ENCODE peak calls at places on chromosomes 11 and 22, in five cellular contexts. C is spleen, B is fibroblast of lung, P is cardiac fibroblast, T is body of pancreas. H is an unnamed sample.

GRCh38 chr11:84924290-84924689 is 702.9 kb downstream of the DLG2 start:
- DNase-seq in T (no peak), C (no peak), B (no peak), P (no peak), H (no peak)

GRCh38 chr22:27748355-27749168 is 53.0 kb downstream of the MN1 start:
- DNase-seq in B (peak; percentile 58), T (peak; percentile 30), C (peak; percentile 17), P (peak; percentile 79), H (peak; percentile 58)

GRCh38 chr11:129146196-129146595 is 45.9 kb downstream of the ARHGAP32 start:
- DNase-seq in P (peak; percentile 41), B (peak; percentile 73), T (no peak), C (no peak), H (peak; percentile 22)

GRCh38 chr22:49906071-49906798 is 12.0 kb downstream of the ALG12 start:
- DNase-seq in B (no peak), T (no peak), C (no peak), P (no peak), H (no peak)

GRCh38 chr11:57668467-57668890 is 565 bp downstream of the ZDHHC5 start:
- DNase-seq in C (no peak), P (no peak), B (no peak), T (peak; percentile 28), H (no peak)

GRCh38 chr11:36478700-36479329 is 31.3 kb downstream of the TRAF6 start:
- DNase-seq in B (peak; percentile 75), P (peak; percentile 76), C (no peak), T (peak; percentile 52), H (no peak)

GRCh38 chr11:94675239-94675638 is 92.9 kb upstream of the AMOTL1 start:
- DNase-seq in P (no peak), T (no peak), C (no peak), B (no peak), H (no peak)

GRCh38 chr11:110857885-110858555 is 145.8 kb upstream of the ARHGAP20 start:
- DNase-seq in B (peak; percentile 89), T (peak; percentile 9), C (no peak), P (peak; percentile 60), H (no peak)

GRCh38 chr22:36277482-36278291 is 24.8 kb downstream of the APOL1 start:
- DNase-seq in T (peak; percentile 67), B (peak; percentile 65), P (peak; percentile 70), C (peak; percentile 85), H (no peak)

GRCh38 chr22:22881116-22882032 is 6.2 kb upstream of the IGLL5 start:
- DNase-seq in C (no peak), T (no peak), P (no peak), B (no peak), H (no peak)

GRCh38 chr11:125343732-125344131 is 152.3 kb downstream of the FEZ1 start:
- DNase-seq in C (peak; percentile 62), B (peak; percentile 37), T (no peak), P (peak; percentile 38), H (no peak)

GRCh38 chr11:116579857-116580727 is 192.7 kb downstream of the BUD13 start:
- DNase-seq in P (no peak), T (no peak), B (no peak), C (peak; percentile 66), H (no peak)

GRCh38 chr11:20353829-20354434 is 9.6 kb upstream of the HTATIP2 start:
- DNase-seq in B (peak; percentile 51), C (no peak), P (peak; percentile 67), T (peak; percentile 33), H (no peak)

GRCh38 chr22:41110968-41111367 is 18.6 kb downstream of the EP300 start:
- DNase-seq in B (no peak), C (no peak), P (no peak), T (no peak), H (no peak)

GRCh38 chr11:7204778-7205177 is 46.9 kb upstream of the SYT9 start:
- DNase-seq in B (no peak), P (peak; percentile 81), C (no peak), T (no peak), H (peak; percentile 69)

GRCh38 chr11:128095459-128096096 is 491.8 kb downstream of the ETS1 start:
- DNase-seq in B (peak; percentile 48), C (no peak), P (peak; percentile 95), T (no peak), H (peak; percentile 69)

GRCh38 chr11:1873048-1873812 is 18.5 kb downstream of the PRR33 start:
- DNase-seq in C (peak; percentile 66), T (no peak), B (peak; percentile 81), P (peak; percentile 52), H (peak; percentile 15)

GRCh38 chr11:17414992-17415391 is 26.5 kb upstream of the KCNJ11 start:
- DNase-seq in P (no peak), T (no peak), C (peak; percentile 50), B (no peak), H (no peak)

GRCh38 chr22:20526628-20527355 is 19.4 kb downstream of the MED15 start:
- DNase-seq in C (no peak), B (peak; percentile 68), P (peak; percentile 83), T (no peak), H (no peak)

GRCh38 chr11:64778223-64778472 is 194 bp downstream of the SF1 start:
- DNase-seq in T (no peak), B (no peak), P (no peak), C (no peak), H (no peak)

GRCh38 chr11:117600261-117600783 is 196.7 kb downstream of the DSCAML1 start:
- DNase-seq in B (no peak), P (no peak), T (no peak), C (no peak), H (no peak)

GRCh38 chr11:112195906-112196305 is 20.6 kb downstream of the BCO2 start:
- DNase-seq in B (no peak), T (no peak), P (peak; percentile 23), C (no peak), H (no peak)

GRCh38 chr11:87236368-87236767 is 198.6 kb downstream of the TMEM135 start:
- DNase-seq in C (no peak), T (no peak), P (no peak), B (peak; percentile 23), H (no peak)

GRCh38 chr11:70501026-70501901 is 102.9 kb downstream of the CTTN start:
- DNase-seq in T (no peak), B (no peak), C (peak; percentile 63), P (peak; percentile 3), H (no peak)

GRCh38 chr11:115886111-115886733 is 382.0 kb upstream of the CADM1 start:
- DNase-seq in C (no peak), T (no peak), B (no peak), P (no peak), H (no peak)

GRCh38 chr11:69091638-69092165 is 43.0 kb downstream of the TPCN2 start:
- DNase-seq in B (no peak), P (no peak), C (no peak), T (no peak), H (no peak)
- TF ChIP-seq CTCF in B (no peak), P (no peak), C (no peak), T (no peak), H (no peak)

GRCh38 chr11:33262016-33262638 is 4.9 kb downstream of the HIPK3 start:
- DNase-seq in C (no peak), B (peak; percentile 17), T (no peak), P (peak; percentile 36), H (no peak)
- H3K4me3 ChIP-seq in C (no peak overlapping the region), B (no peak overlapping the region), T (no peak overlapping the region), P (no peak overlapping the region), H (no peak overlapping the region)

GRCh38 chr22:17890892-17891291 is 116.6 kb upstream of the BID start:
- DNase-seq in P (no peak), T (no peak), C (no peak), B (no peak), H (no peak)

GRCh38 chr22:17890245-17890671 is 116.0 kb upstream of the BID start:
- DNase-seq in P (no peak), B (no peak), T (no peak), C (no peak), H (no peak)

GRCh38 chr22:17891427-17892167 is 117.3 kb upstream of the BID start:
- DNase-seq in P (no peak), T (peak; percentile 39), B (no peak), C (no peak), H (no peak)

GRCh38 chr22:17888439-17888838 is 114.2 kb upstream of the BID start:
- DNase-seq in B (no peak), T (no peak), C (no peak), P (no peak), H (no peak)

GRCh38 chr22:17888855-17889254 is 114.6 kb upstream of the BID start:
- DNase-seq in P (peak; percentile 15), B (peak; percentile 42), C (no peak), T (no peak), H (no peak)
- TF ChIP-seq CTCF in P (no peak), B (peak; percentile 53), C (no peak), T (no peak), H (peak; percentile 50)

GRCh38 chr11:62546937-62547625 is 475 bp upstream of the AHNAK start:
- DNase-seq in B (peak; percentile 57), P (peak; percentile 58), T (no peak), C (no peak), H (no peak)
- H3K4me3 ChIP-seq in B (peak overlapping the region; percentile 71), P (peak overlapping the region; percentile 95), T (peak overlapping the region; percentile 62), C (peak overlapping the region; percentile 60), H (peak overlapping the region; percentile 50)

DNA sequence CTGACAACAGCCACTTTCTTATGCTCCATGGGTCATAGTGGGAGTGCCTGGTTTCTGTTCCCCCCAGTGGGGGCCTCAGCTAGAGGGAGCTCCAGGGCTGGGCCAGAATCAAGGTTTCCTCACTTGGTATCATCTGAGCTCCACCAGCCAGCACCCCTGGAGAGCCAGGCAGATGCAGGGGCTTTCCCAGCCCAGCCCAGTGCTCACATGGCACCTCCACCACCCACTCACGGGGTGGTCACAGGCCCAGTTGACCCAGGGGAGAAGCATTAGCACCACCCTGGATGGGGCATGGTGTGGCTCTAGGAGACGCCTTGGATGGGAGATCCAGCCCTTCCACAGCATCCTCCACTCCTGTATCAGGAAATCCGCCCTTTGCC is 24.1 kb upstream of the WNT7B start:
- DNase-seq in P (no peak), B (no peak), C (peak; percentile 72), T (no peak), H (no peak)
- TF ChIP-seq CTCF in P (no peak), B (no peak), C (no peak), T (no peak), H (no peak)

DNA sequence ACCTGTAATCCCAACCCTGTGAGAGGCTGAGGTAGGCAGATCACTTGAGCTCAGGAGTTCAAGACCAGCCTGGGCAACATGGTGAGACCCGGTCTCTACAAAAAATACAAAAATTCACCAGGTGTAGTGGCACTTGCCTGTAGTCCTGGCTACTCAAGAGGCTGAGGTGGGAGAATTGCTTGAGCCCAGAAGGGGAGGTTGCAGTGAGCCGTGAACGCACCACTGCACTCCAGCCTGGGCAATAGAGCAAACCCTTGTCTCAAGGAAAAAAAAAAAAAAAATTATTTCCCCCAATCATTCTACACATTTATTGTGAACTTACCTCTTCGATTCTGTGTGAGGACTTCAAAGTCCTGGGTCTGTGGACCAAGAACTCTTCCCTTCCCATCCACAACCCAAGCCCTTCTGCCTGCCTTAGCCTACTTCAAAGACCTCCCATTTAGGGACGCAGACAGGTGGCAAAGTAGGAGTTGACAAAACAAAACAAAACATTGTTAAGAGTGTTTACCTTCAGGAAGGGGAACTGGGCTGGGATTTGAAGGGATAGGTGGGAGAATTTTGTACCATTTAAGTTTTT is 3.8 kb upstream of the WEE1 start:
- DNase-seq in C (no peak), P (no peak), T (no peak), B (no peak), H (no peak)
- H3K4me3 ChIP-seq in C (no peak overlapping the region), P (no peak overlapping the region), T (no peak overlapping the region), B (no peak overlapping the region), H (no peak overlapping the region)